ENCODE peak calls at places on chromosomes 3 and 15, in five cellular contexts. A is mammary epithelial cell, M is SK-N-SH, W is natural killer cell, B is HL-60. L is an unnamed sample.

GRCh38 chr3:23062582-23062981 is 140.5 kb upstream of the UBE2E2 start:
- DNase-seq in W (no peak), M (no peak), A (no peak), B (no peak), L (no peak)

GRCh38 chr3:140223631-140224030 is 288.6 kb downstream of the CLSTN2 start:
- DNase-seq in B (no peak), M (no peak), W (no peak), A (peak), L (no peak)

GRCh38 chr3:4758957-4759656 is 220.1 kb upstream of the BHLHE40 start:
- DNase-seq in M (no peak), B (no peak), W (no peak), A (no peak), L (no peak)

GRCh38 chr3:148464246-148464645 is 233.5 kb upstream of the AGTR1 start:
- DNase-seq in B (no peak), M (no peak), W (no peak), A (no peak), L (no peak)

GRCh38 chr15:101489236-101489632 is 273 bp downstream of the PCSK6 start:
- DNase-seq in M (peak), A (no peak), W (no peak), B (peak), L (peak)

GRCh38 chr15:80455051-80455648 is 51.0 kb downstream of the ARNT2 start:
- DNase-seq in M (no peak), B (no peak), W (no peak), A (peak), L (no peak)

GRCh38 chr3:185205865-185206264 is 48.0 kb downstream of the EHHADH start:
- DNase-seq in B (no peak), W (no peak), A (no peak), M (no peak), L (no peak)

GRCh38 chr3:85576091-85576690 is 617.4 kb downstream of the CADM2 start:
- DNase-seq in W (no peak), M (peak), A (peak), B (peak), L (peak)

GRCh38 chr3:1962531-1963090 is 136.1 kb upstream of the CNTN4 start:
- DNase-seq in W (no peak), A (no peak), M (no peak), B (no peak), L (no peak)

GRCh38 chr15:73856458-73857192 is 16.7 kb upstream of the TBC1D21 start:
- DNase-seq in B (no peak), A (no peak), W (no peak), M (peak), L (no peak)

GRCh38 chr15:65827065-65827464 is 35.0 kb upstream of the DENND4A start:
- DNase-seq in A (no peak), M (no peak), W (no peak), B (no peak), L (no peak)

GRCh38 chr15:33975023-33975565 is 6.8 kb downstream of the CHRM5 start:
- DNase-seq in W (no peak), B (no peak), A (no peak), M (no peak), L (no peak)

GRCh38 chr15:23686466-23687142 is 501 bp downstream of the NDN start:
- DNase-seq in W (no peak), M (no peak), A (no peak), B (no peak), L (no peak)

GRCh38 chr3:90062631-90063200 is 955.3 kb downstream of the EPHA3 start:
- DNase-seq in A (peak), W (no peak), B (no peak), M (no peak), L (no peak)

GRCh38 chr15:101362986-101363566 is 68.0 kb upstream of the SNRPA1 start:
- DNase-seq in B (no peak), M (no peak), A (no peak), W (no peak), L (no peak)

GRCh38 chr15:39657714-39658113 is 76.8 kb downstream of the THBS1 start:
- DNase-seq in B (no peak), M (no peak), W (no peak), A (no peak), L (no peak)

GRCh38 chr15:58015565-58015964 is 49.9 kb downstream of the ALDH1A2 start:
- DNase-seq in M (no peak), B (no peak), A (peak), W (no peak), L (no peak)

GRCh38 chr15:38714309-38715072 is 149.9 kb upstream of the RASGRP1 start:
- DNase-seq in B (no peak), M (no peak), A (peak), W (no peak), L (no peak)

GRCh38 chr15:101539492-101539891 is 50.0 kb upstream of the PCSK6 start:
- DNase-seq in W (no peak), A (no peak), B (no peak), M (no peak), L (no peak)

GRCh38 chr3:20185364-20185732 is 658 bp downstream of the SGO1 start:
- DNase-seq in W (no peak), A (peak), B (peak), M (peak), L (peak)

GRCh38 chr3:20181276-20181675 is 4.7 kb downstream of the SGO1 start:
- DNase-seq in B (no peak), M (no peak), W (no peak), A (no peak), L (no peak)

GRCh38 chr3:20182206-20182605 is 3.8 kb downstream of the SGO1 start:
- DNase-seq in B (no peak), M (no peak), W (no peak), A (no peak), L (no peak)

GRCh38 chr3:20186600-20187004 is 596 bp upstream of the SGO1 start:
- DNase-seq in W (no peak), M (peak), A (no peak), B (no peak), L (no peak)

GRCh38 chr3:20185733-20186599 is at the start of gene SGO1:
- DNase-seq in B (peak), M (peak), A (peak), W (peak), L (peak)
- TF ChIP-seq CTCF in B (no peak), M (no peak), A (peak), W (no peak), L (peak)

GRCh38 chr3:49001155-49001554 is 6.0 kb upstream of the WDR6 start:
- DNase-seq in M (no peak), W (no peak), A (no peak), B (no peak), L (no peak)
- TF ChIP-seq CTCF in M (no peak), W (no peak), A (no peak), B (no peak), L (no peak)

GRCh38 chr15:31373970-31374369 is 47.3 kb downstream of the KLF13 start:
- DNase-seq in B (no peak), A (no peak), W (no peak), M (no peak), L (no peak)
- TF ChIP-seq CTCF in B (no peak), A (no peak), W (no peak), M (no peak), L (no peak)

DNA sequence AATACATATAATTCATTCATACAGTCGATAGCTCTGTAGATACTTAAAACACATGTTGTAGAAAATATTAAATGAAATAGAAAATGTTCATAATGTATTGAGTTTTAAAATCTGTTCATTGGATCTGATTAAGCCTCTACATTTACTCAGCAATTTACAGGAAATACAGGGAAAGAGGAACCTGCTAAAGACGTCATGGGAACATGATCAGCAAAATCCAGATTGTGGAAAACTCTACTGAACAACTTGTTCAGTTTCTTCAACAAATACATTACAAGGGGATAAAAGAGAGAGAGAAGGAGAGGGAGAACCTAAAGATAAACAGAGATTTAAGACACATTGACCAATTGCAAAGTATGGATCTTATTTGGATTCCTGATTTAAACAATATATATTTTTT is 46.7 kb downstream of the KLHL6 start:
- DNase-seq in W (no peak), B (no peak), A (no peak), M (no peak), L (no peak)
- TF ChIP-seq CTCF in W (no peak), B (no peak), A (no peak), M (no peak), L (no peak)

GRCh38 chr3:38842266-38842965 is 26.4 kb upstream of the SCN10A start:
- DNase-seq in W (no peak), M (no peak), B (no peak), A (no peak), L (no peak)

GRCh38 chr3:38840987-38841386 is 25.0 kb upstream of the SCN10A start:
- DNase-seq in A (no peak), M (no peak), B (no peak), W (no peak), L (no peak)

GRCh38 chr3:38843898-38844297 is 27.9 kb upstream of the SCN10A start:
- DNase-seq in A (peak), W (no peak), M (peak), B (no peak), L (no peak)
- TF ChIP-seq CTCF in A (peak), W (no peak), M (peak), B (no peak), L (peak)

GRCh38 chr15:62120776-62121175 is 44.3 kb downstream of the C2CD4B start:
- DNase-seq in M (no peak), W (no peak), A (no peak), B (no peak), L (no peak)

GRCh38 chr15:62119926-62120273 is 45.2 kb downstream of the C2CD4B start:
- DNase-seq in A (no peak), M (no peak), B (no peak), W (no peak), L (no peak)

GRCh38 chr15:62121273-62122015 is 43.6 kb downstream of the C2CD4B start:
- DNase-seq in B (no peak), A (no peak), W (no peak), M (no peak), L (no peak)

GRCh38 chr15:62124176-62124952 is 40.7 kb downstream of the C2CD4B start:
- DNase-seq in M (no peak), B (no peak), A (no peak), W (no peak), L (no peak)

DNA sequence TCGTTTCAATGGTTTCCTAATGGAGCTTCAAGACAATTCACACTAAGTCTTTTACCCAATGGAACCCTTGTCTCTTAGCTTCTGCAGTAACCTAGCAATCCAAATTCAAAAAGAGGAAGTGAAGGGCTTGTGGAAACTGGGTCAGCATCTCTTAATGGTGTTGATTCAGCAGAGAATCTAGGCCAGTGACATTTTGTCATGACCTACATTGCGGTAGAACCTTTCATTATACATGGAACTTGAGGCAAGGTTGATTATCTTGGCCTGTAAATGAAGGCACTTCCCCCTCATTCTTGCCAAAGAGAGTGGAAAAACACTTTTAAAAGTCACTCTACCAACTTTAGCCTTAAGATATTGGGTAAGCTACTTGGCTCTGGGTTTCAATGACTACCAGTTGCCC is 42.8 kb downstream of the C2CD4B start:
- DNase-seq in A (no peak), W (no peak), B (no peak), M (no peak), L (no peak)
- TF ChIP-seq CTCF in A (no peak), W (no peak), B (no peak), M (no peak), L (no peak)

GRCh38 chr15:99729920-99730319 is 3.3 kb downstream of the LYSMD4 start:
- DNase-seq in M (peak), B (no peak), A (peak), W (no peak), L (no peak)
- TF ChIP-seq CTCF in M (peak), B (no peak), A (peak), W (no peak), L (peak)